ENCODE peak calls at places on chromosomes 6 and 20, in nine cellular contexts. D is HEK293T; G is heart right ventricle; Y is gastrocnemius medialis; O is fibroblast of gingiva; C is activated CD8-positive, alpha-beta T cell treated with anti-CD3 and anti-CD28 coated beads for 36 hours; X is memory B cell; H is activated T-cell treated with anti-CD3 and anti-CD28 coated beads for 1 hour; N is GM10248. F is an unnamed sample.
A peak's percentile ranks its signal among the peaks of the same experiment; 100 is the strongest.

GRCh38 chr6:97497713-97498331 is 214.8 kb upstream of the MMS22L start:
- DNase-seq in C (peak; percentile 69), H (peak; percentile 33), N (peak; percentile 12), Y (peak; percentile 8), G (peak; percentile 39), O (peak; percentile 38), X (peak; percentile 40), D (peak; percentile 56), F (no peak)

GRCh38 chr6:111709615-111710398 is 104.1 kb upstream of the TRAF3IP2 start:
- DNase-seq in N (peak; percentile 69), G (peak; percentile 86), X (peak; percentile 55), H (peak; percentile 34), Y (peak; percentile 52), C (peak; percentile 67), D (peak; percentile 79), O (peak; percentile 79), F (no peak)

GRCh38 chr20:25453035-25453810 is 45.8 kb downstream of the GINS1 start:
- DNase-seq in G (no peak), O (no peak), X (no peak), D (peak; percentile 63), N (no peak), H (no peak), C (no peak), Y (no peak), F (peak; percentile 55)

GRCh38 chr20:1651268-1651667 is 6.3 kb downstream of the SIRPG start:
- DNase-seq in X (no peak), N (no peak), H (no peak), Y (no peak), C (no peak), D (no peak), O (no peak), G (no peak), F (no peak)

GRCh38 chr20:63941282-63942060 is 14.7 kb downstream of the UCKL1 start:
- DNase-seq in H (peak; percentile 58), Y (no peak), N (peak; percentile 56), O (no peak), D (peak; percentile 51), C (peak; percentile 94), G (peak; percentile 58), X (peak; percentile 62), F (no peak)

GRCh38 chr6:127939442-127940066 is 38.7 kb upstream of the THEMIS start:
- DNase-seq in Y (no peak), N (no peak), D (no peak), X (no peak), H (no peak), C (no peak), G (no peak), O (peak; percentile 64), F (no peak)

GRCh38 chr6:36904096-36904495 is 18.3 kb downstream of the C6orf89 start:
- DNase-seq in Y (no peak), X (no peak), C (no peak), H (no peak), O (peak; percentile 37), N (no peak), D (no peak), G (no peak), F (no peak)

GRCh38 chr6:45965787-45966186 is 49.9 kb downstream of the CLIC5 start:
- DNase-seq in C (no peak), O (no peak), X (no peak), H (no peak), D (no peak), N (no peak), Y (no peak), G (no peak), F (no peak)

GRCh38 chr6:37514377-37514776 is 14.7 kb upstream of the CCDC167 start:
- DNase-seq in O (no peak), X (no peak), C (peak; percentile 78), Y (no peak), D (no peak), N (no peak), G (no peak), H (no peak), F (no peak)

GRCh38 chr6:148523551-148523950 is 180.9 kb downstream of the SASH1 start:
- DNase-seq in O (no peak), D (no peak), X (no peak), G (no peak), N (no peak), Y (no peak), C (no peak), H (no peak), F (no peak)

GRCh38 chr20:14234666-14235295 is 102.6 kb downstream of the FLRT3 start:
- DNase-seq in Y (no peak), G (no peak), N (no peak), D (no peak), C (no peak), X (no peak), O (peak; percentile 29), H (no peak), F (no peak)

GRCh38 chr6:160284575-160284974 is 26.0 kb upstream of the SLC22A2 start:
- DNase-seq in G (no peak), O (no peak), C (no peak), Y (no peak), N (no peak), D (no peak), X (no peak), H (no peak), F (no peak)

GRCh38 chr20:36688630-36689029 is 42.6 kb upstream of the SLA2 start:
- DNase-seq in H (no peak), G (no peak), O (no peak), N (no peak), Y (no peak), X (no peak), D (no peak), C (no peak), F (no peak)